ENCODE peak calls at places on chromosomes 7 and 10, in four cellular contexts. L, Z, W and M are unnamed samples.
A peak's percentile ranks its signal among the peaks of the same experiment; 100 is the strongest.

GRCh38 chr7:119623427-119623826 is 649.5 kb upstream of the KCND2 start:
- DNase-seq in Z (no peak), W (no peak), L (no peak), M (no peak)

GRCh38 chr10:87054373-87055295 is 34.5 kb downstream of the FAM25A start:
- DNase-seq in W (no peak), L (no peak), Z (peak; percentile 85), M (no peak)

GRCh38 chr7:105219771-105220160 is 169.0 kb downstream of the SRPK2 start:
- DNase-seq in Z (peak; percentile 85), L (peak; percentile 48), W (no peak), M (no peak)

GRCh38 chr7:153858335-153858734 is 193.9 kb upstream of the DPP6 start:
- DNase-seq in W (no peak), L (no peak), Z (no peak), M (no peak)

GRCh38 chr10:78594938-78595645 is 473.7 kb upstream of the ZMIZ1 start:
- DNase-seq in W (no peak), L (no peak), Z (no peak), M (no peak)

GRCh38 chr10:48496831-48497792 is 107.8 kb downstream of the ARHGAP22 start:
- DNase-seq in W (no peak), Z (peak; percentile 78), L (no peak), M (no peak)

GRCh38 chr10:62844280-62845011 is 28.3 kb upstream of the EGR2 start:
- DNase-seq in W (no peak), Z (no peak), L (no peak), M (no peak)

GRCh38 chr7:70417061-70417655 is 714.8 kb upstream of the GALNT17 start:
- DNase-seq in W (no peak), Z (no peak), L (no peak), M (no peak)

GRCh38 chr10:63157845-63158624 is 24.9 kb downstream of the NRBF2 start:
- DNase-seq in L (peak; percentile 92), Z (peak; percentile 95), W (peak; percentile 67), M (peak; percentile 57)

GRCh38 chr10:3887885-3888476 is 103.0 kb upstream of the KLF6 start:
- DNase-seq in Z (peak; percentile 97), W (no peak), L (peak; percentile 83), M (peak; percentile 65)

GRCh38 chr10:132521466-132522102 is 16.0 kb upstream of the INPP5A start:
- DNase-seq in W (no peak), L (no peak), Z (no peak), M (no peak)

DNA sequence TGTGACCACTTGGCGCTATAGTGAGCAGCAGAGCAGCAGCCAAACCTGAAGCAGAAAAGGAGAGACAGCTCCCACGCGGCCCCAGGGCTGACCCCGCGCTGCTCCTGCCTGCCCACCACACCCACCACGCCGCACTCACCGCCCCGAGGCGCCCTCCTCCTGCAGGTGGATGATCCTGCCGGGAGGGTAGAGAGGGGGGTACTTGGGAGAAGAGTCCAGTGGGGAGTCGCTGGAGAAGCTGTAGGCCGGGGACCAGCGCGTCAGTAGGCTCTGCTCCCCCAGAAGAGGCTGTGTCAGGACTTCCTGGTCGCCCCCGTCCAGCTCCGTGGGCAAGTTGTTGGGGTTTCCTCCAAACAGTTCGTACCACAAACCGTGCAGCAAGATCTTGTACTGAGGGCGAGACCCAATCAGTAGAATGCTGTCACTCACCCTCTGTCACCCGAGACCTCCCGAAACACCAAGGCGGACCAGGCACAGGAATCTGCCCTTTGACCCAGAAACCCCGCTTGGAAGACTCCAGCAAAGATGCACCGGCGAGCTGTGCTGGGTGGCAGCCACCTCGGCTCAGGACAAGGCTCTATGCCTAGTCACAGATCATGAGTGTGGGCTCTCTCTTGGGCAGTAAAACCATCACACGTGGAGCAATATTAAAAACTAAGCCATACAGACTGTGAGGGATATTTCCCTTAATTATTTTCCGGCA is 37.6 kb downstream of the DAGLB start:
- DNase-seq in L (no peak), Z (no peak), W (peak; percentile 27), M (no peak)
- TF ChIP-seq MAFK in L (no peak), Z (no peak), W (no peak), M (no peak)

GRCh38 chr7:88216276-88216675 is 3.6 kb downstream of the SRI start:
- DNase-seq in W (no peak), L (no peak), Z (no peak), M (no peak)
- TF ChIP-seq MAFK in W (no peak), L (no peak), Z (no peak), M (no peak)

GRCh38 chr10:75770634-75771081 is 339.2 kb downstream of the LRMDA start:
- DNase-seq in Z (no peak), L (no peak), W (no peak), M (no peak)
- TF ChIP-seq MAFK in Z (no peak), L (no peak), W (no peak), M (no peak)

DNA sequence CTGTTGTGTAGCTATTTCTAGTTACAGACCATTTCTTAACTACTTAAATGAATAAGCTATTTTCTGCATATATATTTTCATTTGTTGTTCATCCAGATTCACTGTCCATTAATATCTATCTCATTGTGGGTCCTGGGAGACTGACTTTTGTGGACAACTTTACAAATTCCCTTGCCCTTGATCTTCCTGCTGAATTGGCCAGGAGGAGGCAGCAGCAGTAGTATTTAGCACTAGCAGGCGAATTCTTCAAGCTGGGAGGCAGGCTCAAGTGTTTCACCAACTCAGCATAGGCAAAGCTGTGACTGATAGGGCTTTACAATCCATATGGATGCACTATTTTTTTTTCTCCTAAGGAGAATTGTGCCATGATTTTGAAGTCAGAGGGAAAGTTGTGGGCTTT is 461.0 kb upstream of the NRG3 start:
- DNase-seq in W (no peak), L (peak; percentile 7), Z (no peak), M (peak; percentile 31)
- TF ChIP-seq MAFK in W (no peak), L (no peak), Z (no peak), M (no peak)

GRCh38 chr7:132485600-132486594 is 90.4 kb downstream of the PLXNA4 start:
- DNase-seq in Z (no peak), L (no peak), W (no peak), M (no peak)

GRCh38 chr7:132488634-132489302 is 87.5 kb downstream of the PLXNA4 start:
- DNase-seq in L (no peak), Z (no peak), W (no peak), M (no peak)

GRCh38 chr7:132480534-132480933 is 95.7 kb downstream of the PLXNA4 start:
- DNase-seq in Z (no peak), W (no peak), L (no peak), M (no peak)

GRCh38 chr7:132482866-132483265 is 93.4 kb downstream of the PLXNA4 start:
- DNase-seq in L (no peak), Z (no peak), W (no peak), M (no peak)

DNA sequence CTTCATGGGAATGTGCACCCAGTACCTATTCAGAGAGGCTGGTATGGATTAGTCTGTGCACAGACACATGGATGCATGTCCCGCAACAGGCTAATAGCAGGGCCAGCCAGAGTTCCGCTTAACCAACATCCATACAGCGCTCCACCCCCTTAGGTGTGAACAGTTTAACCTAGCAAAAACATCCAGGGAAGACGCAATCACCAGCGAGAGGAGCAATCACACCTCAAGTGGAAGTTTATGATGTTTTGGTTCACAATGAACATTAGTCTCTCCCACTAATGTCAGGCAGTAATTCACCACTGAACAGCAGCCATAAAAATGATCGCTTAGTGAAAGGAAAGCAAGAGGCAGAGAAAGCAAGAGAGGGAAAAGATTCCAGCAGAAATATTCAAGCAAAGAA is 91.1 kb downstream of the PLXNA4 start:
- DNase-seq in W (no peak), L (no peak), Z (no peak), M (no peak)
- TF ChIP-seq MAFK in W (no peak), L (no peak), Z (no peak), M (no peak)

GRCh38 chr10:30238836-30239235 is 110.2 kb downstream of the MTPAP start:
- DNase-seq in W (no peak), L (no peak), Z (no peak), M (no peak)

DNA sequence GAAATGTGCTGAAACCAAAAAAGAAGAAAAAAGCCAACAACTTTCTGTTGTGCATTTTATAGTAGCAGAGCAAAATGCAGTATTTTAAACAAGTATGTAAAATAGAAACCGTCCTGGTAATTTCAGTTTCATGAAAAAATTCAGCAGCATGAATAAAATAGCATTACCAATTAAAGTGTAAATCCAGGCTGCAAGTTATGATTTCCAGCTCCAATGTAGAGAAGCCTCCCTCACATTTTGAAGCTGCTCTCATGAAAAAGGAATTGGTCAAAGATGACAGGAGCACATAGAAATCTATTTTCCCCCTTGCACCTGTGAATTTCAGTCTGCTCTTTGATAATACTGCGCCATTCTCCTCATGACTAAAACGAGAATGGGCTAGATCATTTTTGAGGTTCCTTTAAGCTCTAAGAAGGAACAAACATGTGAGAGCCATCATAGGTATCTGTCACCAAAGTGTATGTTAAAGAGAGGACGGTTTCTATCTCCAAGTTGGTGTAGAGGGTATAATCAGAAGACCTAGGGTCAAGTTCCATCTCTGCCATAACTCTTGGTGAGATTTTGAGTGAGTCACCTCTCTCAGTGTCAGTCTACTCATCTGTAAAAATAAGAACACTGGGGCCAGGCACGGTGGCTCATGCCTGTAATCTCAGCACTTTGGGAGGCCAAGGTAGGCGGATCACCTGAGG is 107.5 kb downstream of the MTPAP start:
- DNase-seq in L (no peak), W (no peak), Z (no peak), M (no peak)
- TF ChIP-seq MAFK in L (no peak), W (no peak), Z (no peak), M (no peak)

GRCh38 chr10:112962343-112962742 is 12.3 kb downstream of the TCF7L2 start:
- DNase-seq in W (no peak), Z (no peak), L (no peak), M (no peak)

GRCh38 chr10:112958275-112958995 is 8.4 kb downstream of the TCF7L2 start:
- DNase-seq in W (no peak), Z (peak; percentile 97), L (peak; percentile 60), M (no peak)

GRCh38 chr10:112961609-112962008 is 11.6 kb downstream of the TCF7L2 start:
- DNase-seq in L (no peak), Z (no peak), W (no peak), M (no peak)

GRCh38 chr10:112959207-112959838 is 9.3 kb downstream of the TCF7L2 start:
- DNase-seq in Z (peak; percentile 39), L (peak; percentile 49), W (no peak), M (no peak)

GRCh38 chr10:112960151-112960681 is 10.2 kb downstream of the TCF7L2 start:
- DNase-seq in Z (no peak), L (no peak), W (no peak), M (no peak)
- TF ChIP-seq MAFK in Z (no peak), L (no peak), W (no peak), M (no peak)

GRCh38 chr10:110530131-110530831 is 32.6 kb downstream of the DUSP5 start:
- DNase-seq in L (peak; percentile 88), Z (no peak), W (no peak), M (peak; percentile 86)
- TF ChIP-seq MAFK in L (no peak), Z (no peak), W (no peak), M (no peak)

GRCh38 chr10:130573446-130573845 is 437.3 kb downstream of the GLRX3 start:
- DNase-seq in Z (no peak), W (no peak), L (no peak), M (no peak)
- TF ChIP-seq MAFK in Z (no peak), W (no peak), L (no peak), M (no peak)

DNA sequence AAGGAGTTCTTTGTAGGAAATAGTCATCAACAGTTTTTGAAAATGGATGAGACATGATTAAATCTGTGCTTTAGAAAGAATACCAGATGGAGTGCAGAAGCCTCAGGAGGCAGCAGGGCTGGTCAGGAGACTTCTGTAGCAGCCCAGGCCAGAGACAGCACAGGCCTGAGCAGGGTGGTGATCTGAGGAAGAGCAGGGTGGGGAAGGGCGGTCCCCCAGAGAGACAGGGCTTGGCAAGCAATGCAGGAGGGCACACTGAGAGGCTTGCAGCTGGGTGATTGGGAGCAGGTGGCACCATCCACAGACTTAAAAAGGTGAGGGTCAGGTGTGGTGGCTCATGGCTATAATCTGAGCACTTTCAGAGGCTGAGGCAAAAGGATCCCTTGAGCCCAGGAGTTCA is 4.3 kb upstream of the SMKR1 start:
- DNase-seq in L (no peak), Z (no peak), W (no peak), M (no peak)
- TF ChIP-seq MAFK in L (no peak), Z (no peak), W (no peak), M (no peak)